ENCODE peak calls at places on chromosomes 12 and 14, in six cellular contexts. E, Q, J, Z, L and W are unnamed samples.
A peak's percentile ranks its signal among the peaks of the same experiment; 100 is the strongest.

GRCh38 chr12:21308785-21309184 is 25.9 kb downstream of the SLCO1A2 start:
- DNase-seq in J (no peak), E (no peak), L (peak; percentile 19), Q (no peak), Z (no peak), W (no peak)

GRCh38 chr14:106277503-106277902 is 751.1 kb downstream of the TMEM121 start:
- DNase-seq in Q (peak; percentile 25), L (no peak), Z (no peak), E (no peak), J (peak; percentile 5), W (no peak)

GRCh38 chr12:56682323-56682722 is 5.8 kb downstream of the PTGES3 start:
- DNase-seq in J (no peak), Q (no peak), Z (no peak), L (no peak), E (no peak), W (no peak)

GRCh38 chr12:213527-213932 is 427 bp downstream of the SLC6A12 start:
- DNase-seq in Z (no peak), J (no peak), E (no peak), L (no peak), Q (no peak), W (no peak)

GRCh38 chr12:95051241-95051640 is 22.2 kb downstream of the NR2C1 start:
- DNase-seq in J (no peak), E (no peak), Z (no peak), L (no peak), Q (no peak), W (no peak)

GRCh38 chr12:102351326-102351725 is 129.0 kb downstream of the IGF1 start:
- DNase-seq in L (no peak), E (no peak), J (no peak), Z (no peak), Q (no peak), W (no peak)

GRCh38 chr14:59869381-59870255 is 958 bp downstream of the RTN1 start:
- DNase-seq in Q (no peak), J (no peak), E (no peak), Z (peak; percentile 13), L (no peak), W (no peak)

GRCh38 chr14:59254146-59254910 is 65.9 kb downstream of the DAAM1 start:
- DNase-seq in J (no peak), L (no peak), E (no peak), Z (no peak), Q (no peak), W (no peak)

GRCh38 chr14:52553671-52554575 is 1.3 kb downstream of the GPR137C start:
- DNase-seq in L (peak; percentile 81), Q (peak; percentile 85), E (peak; percentile 42), Z (peak; percentile 24), J (peak; percentile 77), W (peak; percentile 73)

GRCh38 chr12:123908884-123909807 is 63.5 kb downstream of the CCDC92 start:
- DNase-seq in L (no peak), J (no peak), Z (no peak), E (no peak), Q (no peak), W (peak; percentile 82)

GRCh38 chr12:27340971-27341370 is 8.3 kb downstream of the BMAL2 start:
- DNase-seq in Z (no peak), E (no peak), L (no peak), Q (no peak), J (no peak), W (no peak)

GRCh38 chr12:22709292-22709691 is 84.3 kb downstream of the ETNK1 start:
- DNase-seq in L (no peak), Q (no peak), E (no peak), J (peak; percentile 54), Z (no peak), W (peak; percentile 54)

GRCh38 chr14:65910108-65910507 is 497.6 kb downstream of the FUT8 start:
- DNase-seq in J (no peak), Q (no peak), E (no peak), Z (no peak), L (peak; percentile 15), W (no peak)

GRCh38 chr12:108918206-108918605 is 38.3 kb downstream of the DAO start:
- DNase-seq in J (no peak), L (no peak), Q (no peak), Z (no peak), E (no peak), W (no peak)

GRCh38 chr12:116779597-116779996 is 41.5 kb downstream of the RNFT2 start:
- DNase-seq in Z (no peak), J (no peak), Q (no peak), L (no peak), E (no peak), W (no peak)

GRCh38 chr12:4630262-4630661 is 18.6 kb downstream of the AKAP3 start:
- DNase-seq in L (no peak), J (no peak), Z (no peak), Q (no peak), E (no peak), W (no peak)

GRCh38 chr14:50447491-50447890 is 50.8 kb upstream of the CDKL1 start:
- DNase-seq in J (peak; percentile 2), Z (no peak), Q (no peak), E (no peak), L (no peak), W (no peak)

GRCh38 chr12:108253540-108253939 is 85.6 kb downstream of the CMKLR1 start:
- DNase-seq in E (no peak), Z (no peak), J (no peak), Q (no peak), L (peak; percentile 44), W (peak; percentile 17)

GRCh38 chr12:33323823-33324222 is 115.8 kb downstream of the SYT10 start:
- DNase-seq in J (no peak), E (no peak), L (no peak), Z (no peak), Q (no peak), W (no peak)

GRCh38 chr14:61934385-61934784 is 172.2 kb downstream of the SNAPC1 start:
- DNase-seq in Q (no peak), Z (no peak), J (no peak), L (no peak), E (no peak), W (no peak)

GRCh38 chr12:170361-171225 is 43.4 kb downstream of the SLC6A12 start:
- DNase-seq in Z (no peak), Q (no peak), J (no peak), E (no peak), L (no peak), W (no peak)

GRCh38 chr14:65360144-65360784 is 52.3 kb upstream of the FUT8 start:
- DNase-seq in L (no peak), J (no peak), Q (no peak), E (no peak), Z (no peak), W (peak; percentile 12)

GRCh38 chr12:44589697-44590096 is 286.4 kb downstream of the NELL2 start:
- DNase-seq in Z (no peak), E (no peak), Q (no peak), L (no peak), J (no peak), W (no peak)